ENCODE peak calls at places on chromosomes 1 and 21, in four cellular contexts. One of them, this sample, is unnamed.

GRCh38 chr1:27306071-27306470 is 15.9 kb upstream of the TMEM222 start:
- DNase-seq in esophagus squamous epithelium: no peak
- DNase-seq in CD4-positive, alpha-beta T cell: no peak
- DNase-seq in upper lobe of left lung: no peak
- DNase-seq in this sample: peak; percentile 47

GRCh38 chr1:53731779-53732305 is 7.1 kb downstream of the GLIS1 start:
- DNase-seq in esophagus squamous epithelium: no peak
- DNase-seq in CD4-positive, alpha-beta T cell: no peak
- DNase-seq in upper lobe of left lung: no peak
- DNase-seq in this sample: no peak

GRCh38 chr1:38310079-38310478 is 263.5 kb upstream of the POU3F1 start:
- DNase-seq in esophagus squamous epithelium: no peak
- DNase-seq in CD4-positive, alpha-beta T cell: no peak
- DNase-seq in upper lobe of left lung: no peak
- DNase-seq in this sample: no peak

GRCh38 chr1:100896481-100896982 is 642 bp downstream of the SLC30A7 start:
- DNase-seq in esophagus squamous epithelium: peak; percentile 6
- DNase-seq in CD4-positive, alpha-beta T cell: peak; percentile 27
- DNase-seq in upper lobe of left lung: peak; percentile 40
- DNase-seq in this sample: peak; percentile 19

GRCh38 chr21:36966066-36966845 is at the start of gene HLCS:
- DNase-seq in esophagus squamous epithelium: no peak
- DNase-seq in CD4-positive, alpha-beta T cell: peak; percentile 69
- DNase-seq in upper lobe of left lung: peak; percentile 69
- DNase-seq in this sample: peak; percentile 48

GRCh38 chr1:231792634-231793033 is 166.0 kb downstream of the DISC1 start:
- DNase-seq in esophagus squamous epithelium: no peak
- DNase-seq in CD4-positive, alpha-beta T cell: no peak
- DNase-seq in upper lobe of left lung: no peak
- DNase-seq in this sample: no peak

GRCh38 chr1:201702936-201703335 is 126.0 kb upstream of the IPO9 start:
- DNase-seq in esophagus squamous epithelium: no peak
- DNase-seq in CD4-positive, alpha-beta T cell: no peak
- DNase-seq in upper lobe of left lung: no peak
- DNase-seq in this sample: no peak

GRCh38 chr1:193187114-193187513 is 701 bp upstream of the B3GALT2 start:
- DNase-seq in esophagus squamous epithelium: no peak
- DNase-seq in CD4-positive, alpha-beta T cell: no peak
- DNase-seq in upper lobe of left lung: no peak
- DNase-seq in this sample: no peak

GRCh38 chr1:164880644-164881043 is 321.7 kb downstream of the PBX1 start:
- DNase-seq in esophagus squamous epithelium: no peak
- DNase-seq in CD4-positive, alpha-beta T cell: no peak
- DNase-seq in upper lobe of left lung: no peak
- DNase-seq in this sample: no peak

GRCh38 chr1:201329801-201330200 is 46.5 kb downstream of the PKP1 start:
- DNase-seq in esophagus squamous epithelium: no peak
- DNase-seq in CD4-positive, alpha-beta T cell: no peak
- DNase-seq in upper lobe of left lung: peak; percentile 77
- DNase-seq in this sample: no peak

GRCh38 chr1:91608876-91609275 is 108.2 kb downstream of the CDC7 start:
- DNase-seq in esophagus squamous epithelium: no peak
- DNase-seq in CD4-positive, alpha-beta T cell: no peak
- DNase-seq in upper lobe of left lung: no peak
- DNase-seq in this sample: no peak

GRCh38 chr1:37795340-37796110 is 1.9 kb downstream of the MANEAL start:
- DNase-seq in esophagus squamous epithelium: no peak
- DNase-seq in CD4-positive, alpha-beta T cell: peak; percentile 26
- DNase-seq in upper lobe of left lung: peak; percentile 44
- DNase-seq in this sample: no peak

GRCh38 chr1:205568469-205569361 is 63.1 kb downstream of the ELK4 start:
- DNase-seq in esophagus squamous epithelium: no peak
- DNase-seq in CD4-positive, alpha-beta T cell: no peak
- DNase-seq in upper lobe of left lung: no peak
- DNase-seq in this sample: no peak

GRCh38 chr21:29163381-29164115 is 33.1 kb downstream of the MAP3K7CL start:
- DNase-seq in esophagus squamous epithelium: no peak
- DNase-seq in CD4-positive, alpha-beta T cell: no peak
- DNase-seq in upper lobe of left lung: peak; percentile 34
- DNase-seq in this sample: no peak

GRCh38 chr1:237059244-237059643 is 17.3 kb downstream of the RYR2 start:
- DNase-seq in esophagus squamous epithelium: no peak
- DNase-seq in CD4-positive, alpha-beta T cell: no peak
- DNase-seq in upper lobe of left lung: no peak
- DNase-seq in this sample: no peak

GRCh38 chr1:45327644-45328515 is 1.2 kb downstream of the HPDL start:
- DNase-seq in esophagus squamous epithelium: no peak
- DNase-seq in CD4-positive, alpha-beta T cell: no peak
- DNase-seq in upper lobe of left lung: no peak
- DNase-seq in this sample: no peak

GRCh38 chr21:32328595-32328994 is 29.9 kb downstream of the MRAP start:
- DNase-seq in esophagus squamous epithelium: no peak
- DNase-seq in CD4-positive, alpha-beta T cell: no peak
- DNase-seq in upper lobe of left lung: no peak
- DNase-seq in this sample: no peak
- H3K27ac ChIP-seq in esophagus squamous epithelium: peak overlapping the region; percentile 71
- H3K27ac ChIP-seq in CD4-positive, alpha-beta T cell: no peak overlapping the region
- H3K27ac ChIP-seq in upper lobe of left lung: peak overlapping the region; percentile 63
- H3K27ac ChIP-seq in this sample: peak overlapping the region; percentile 58

DNA sequence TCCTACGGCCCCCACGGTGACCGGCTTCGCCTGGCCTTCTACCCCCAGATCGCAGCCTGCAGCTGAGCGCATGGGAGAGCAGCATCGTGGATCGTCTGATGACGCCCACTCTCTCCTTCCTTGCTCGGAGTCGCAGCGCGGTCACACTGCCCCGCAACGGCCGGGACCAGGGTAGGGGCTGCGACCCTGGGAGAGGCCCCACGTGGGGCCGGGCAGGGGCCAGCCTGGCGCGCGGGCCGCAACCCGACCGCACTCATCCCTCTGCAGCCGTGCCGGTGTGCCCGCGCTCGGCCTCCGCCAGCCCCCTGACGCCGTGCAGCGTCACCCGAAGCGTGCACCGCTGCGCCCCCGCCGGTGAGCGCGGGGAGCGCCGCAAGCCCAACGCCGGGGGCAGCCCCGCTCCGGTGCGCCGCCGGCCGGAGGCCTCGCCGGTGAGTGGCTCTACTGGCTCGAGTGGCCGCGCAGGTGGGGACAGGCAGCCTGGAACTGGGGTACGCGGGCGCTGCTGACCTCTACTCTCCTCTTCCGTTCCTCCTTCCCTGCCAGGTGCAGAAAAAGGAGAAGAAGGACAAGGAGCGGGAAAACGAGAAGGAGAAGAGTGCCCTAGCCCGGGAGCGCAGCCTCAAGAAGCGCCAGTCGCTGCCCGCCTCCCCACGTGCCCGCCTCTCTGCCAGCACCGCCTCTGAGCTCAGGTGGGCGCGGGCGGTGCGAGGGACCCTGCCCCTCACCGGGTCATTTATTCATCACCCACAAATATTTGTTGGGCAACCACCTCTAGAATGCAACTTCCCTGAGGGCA is 20.4 kb downstream of the MAP7D1 start:
- DNase-seq in esophagus squamous epithelium: no peak
- DNase-seq in CD4-positive, alpha-beta T cell: no peak
- DNase-seq in upper lobe of left lung: no peak
- DNase-seq in this sample: no peak
- TF ChIP-seq CTCF in esophagus squamous epithelium: no peak
- TF ChIP-seq CTCF in CD4-positive, alpha-beta T cell: no peak
- TF ChIP-seq CTCF in upper lobe of left lung: no peak
- TF ChIP-seq CTCF in this sample: no peak

GRCh38 chr1:21082078-21082477 is 94.6 kb downstream of the EIF4G3 start:
- DNase-seq in esophagus squamous epithelium: no peak
- DNase-seq in CD4-positive, alpha-beta T cell: no peak
- DNase-seq in upper lobe of left lung: no peak
- DNase-seq in this sample: no peak
- H3K27ac ChIP-seq in esophagus squamous epithelium: no peak overlapping the region
- H3K27ac ChIP-seq in CD4-positive, alpha-beta T cell: no peak overlapping the region
- H3K27ac ChIP-seq in upper lobe of left lung: no peak overlapping the region
- H3K27ac ChIP-seq in this sample: no peak overlapping the region

GRCh38 chr1:225004396-225004795 is 74.9 kb downstream of the DNAH14 start:
- DNase-seq in esophagus squamous epithelium: no peak
- DNase-seq in CD4-positive, alpha-beta T cell: no peak
- DNase-seq in upper lobe of left lung: no peak
- DNase-seq in this sample: no peak
- TF ChIP-seq CTCF in esophagus squamous epithelium: no peak
- TF ChIP-seq CTCF in CD4-positive, alpha-beta T cell: no peak
- TF ChIP-seq CTCF in upper lobe of left lung: no peak
- TF ChIP-seq CTCF in this sample: no peak

GRCh38 chr1:33005117-33005811 is 31.4 kb downstream of the AK2 start:
- DNase-seq in esophagus squamous epithelium: no peak
- DNase-seq in CD4-positive, alpha-beta T cell: no peak
- DNase-seq in upper lobe of left lung: no peak
- DNase-seq in this sample: no peak

GRCh38 chr1:33004628-33005027 is 32.1 kb downstream of the AK2 start:
- DNase-seq in esophagus squamous epithelium: no peak
- DNase-seq in CD4-positive, alpha-beta T cell: no peak
- DNase-seq in upper lobe of left lung: no peak
- DNase-seq in this sample: no peak

GRCh38 chr1:33007190-33008050 is 29.3 kb downstream of the AK2 start:
- DNase-seq in esophagus squamous epithelium: no peak
- DNase-seq in CD4-positive, alpha-beta T cell: no peak
- DNase-seq in upper lobe of left lung: peak; percentile 85
- DNase-seq in this sample: no peak

GRCh38 chr1:33003657-33004056 is 33.0 kb downstream of the AK2 start:
- DNase-seq in esophagus squamous epithelium: no peak
- DNase-seq in CD4-positive, alpha-beta T cell: no peak
- DNase-seq in upper lobe of left lung: no peak
- DNase-seq in this sample: no peak

GRCh38 chr1:33005812-33006465 is 30.7 kb downstream of the AK2 start:
- DNase-seq in esophagus squamous epithelium: no peak
- DNase-seq in CD4-positive, alpha-beta T cell: no peak
- DNase-seq in upper lobe of left lung: no peak
- DNase-seq in this sample: no peak
- H3K27ac ChIP-seq in esophagus squamous epithelium: peak overlapping the region; percentile 68
- H3K27ac ChIP-seq in CD4-positive, alpha-beta T cell: no peak overlapping the region
- H3K27ac ChIP-seq in upper lobe of left lung: no peak overlapping the region
- H3K27ac ChIP-seq in this sample: peak overlapping the region; percentile 50

GRCh38 chr1:26161408-26162219 is 2.7 kb downstream of the FAM110D start:
- DNase-seq in esophagus squamous epithelium: no peak
- DNase-seq in CD4-positive, alpha-beta T cell: peak; percentile 19
- DNase-seq in upper lobe of left lung: peak; percentile 51
- DNase-seq in this sample: no peak
- TF ChIP-seq CTCF in esophagus squamous epithelium: peak; percentile 8
- TF ChIP-seq CTCF in CD4-positive, alpha-beta T cell: no peak
- TF ChIP-seq CTCF in upper lobe of left lung: peak; percentile 31
- TF ChIP-seq CTCF in this sample: no peak

GRCh38 chr21:44934276-44934675 is 5.6 kb upstream of the SLX9 start:
- DNase-seq in esophagus squamous epithelium: no peak
- DNase-seq in CD4-positive, alpha-beta T cell: no peak
- DNase-seq in upper lobe of left lung: no peak
- DNase-seq in this sample: no peak

GRCh38 chr21:44932366-44933181 is 7.3 kb upstream of the SLX9 start:
- DNase-seq in esophagus squamous epithelium: no peak
- DNase-seq in CD4-positive, alpha-beta T cell: peak; percentile 75
- DNase-seq in upper lobe of left lung: peak; percentile 58
- DNase-seq in this sample: no peak

GRCh38 chr21:44933938-44934260 is 5.9 kb upstream of the SLX9 start:
- DNase-seq in esophagus squamous epithelium: no peak
- DNase-seq in CD4-positive, alpha-beta T cell: no peak
- DNase-seq in upper lobe of left lung: no peak
- DNase-seq in this sample: no peak

GRCh38 chr21:44934797-44935532 is 4.9 kb upstream of the SLX9 start:
- DNase-seq in esophagus squamous epithelium: no peak
- DNase-seq in CD4-positive, alpha-beta T cell: no peak
- DNase-seq in upper lobe of left lung: no peak
- DNase-seq in this sample: no peak

GRCh38 chr21:44933199-44933937 is 6.5 kb upstream of the SLX9 start:
- DNase-seq in esophagus squamous epithelium: no peak
- DNase-seq in CD4-positive, alpha-beta T cell: no peak
- DNase-seq in upper lobe of left lung: no peak
- DNase-seq in this sample: no peak
- H3K27ac ChIP-seq in esophagus squamous epithelium: no peak overlapping the region
- H3K27ac ChIP-seq in CD4-positive, alpha-beta T cell: no peak overlapping the region
- H3K27ac ChIP-seq in upper lobe of left lung: no peak overlapping the region
- H3K27ac ChIP-seq in this sample: peak overlapping the region; percentile 28

GRCh38 chr1:223125249-223125648 is 17.8 kb downstream of the TLR5 start:
- DNase-seq in esophagus squamous epithelium: no peak
- DNase-seq in CD4-positive, alpha-beta T cell: no peak
- DNase-seq in upper lobe of left lung: no peak
- DNase-seq in this sample: no peak

GRCh38 chr1:223129229-223129851 is 13.7 kb downstream of the TLR5 start:
- DNase-seq in esophagus squamous epithelium: no peak
- DNase-seq in CD4-positive, alpha-beta T cell: peak; percentile 59
- DNase-seq in upper lobe of left lung: peak; percentile 71
- DNase-seq in this sample: no peak

DNA sequence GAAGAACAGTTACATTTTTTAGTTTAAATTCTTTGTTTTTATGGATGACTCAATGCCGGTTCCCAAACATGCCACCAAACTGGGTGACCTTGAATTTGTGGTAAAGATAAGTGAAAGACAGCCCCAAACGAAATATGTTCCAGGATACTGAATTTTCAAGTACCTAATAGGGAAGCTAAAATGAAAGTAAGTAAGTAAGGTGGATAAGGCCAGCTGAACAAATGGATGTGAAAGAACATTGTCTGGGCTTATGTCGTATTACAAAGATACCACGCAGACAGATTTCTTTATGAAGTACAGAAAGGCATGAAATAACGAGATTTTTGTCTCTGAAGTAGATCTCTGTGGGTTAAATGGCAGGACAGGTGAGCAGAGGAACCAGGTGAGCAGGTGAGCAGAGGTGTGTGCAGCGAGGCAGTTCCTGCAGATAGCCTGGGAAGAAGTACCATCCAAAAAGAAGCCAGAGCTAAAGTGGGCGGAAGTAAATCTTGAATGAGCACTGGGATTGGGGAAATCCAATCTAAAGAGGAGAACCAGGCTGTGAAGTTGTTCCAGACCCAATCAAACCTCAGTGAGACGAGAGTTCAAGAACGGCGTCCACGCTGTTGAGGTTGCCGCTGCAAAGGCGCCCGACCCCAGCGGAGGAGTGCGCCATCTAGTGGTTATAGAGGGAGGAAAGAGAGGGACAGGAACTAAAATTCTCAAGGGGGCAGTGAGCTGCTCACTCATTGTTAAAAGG is 19.6 kb downstream of the TLR5 start:
- DNase-seq in esophagus squamous epithelium: no peak
- DNase-seq in CD4-positive, alpha-beta T cell: peak; percentile 55
- DNase-seq in upper lobe of left lung: peak; percentile 69
- DNase-seq in this sample: peak; percentile 47
- TF ChIP-seq CTCF in esophagus squamous epithelium: peak; percentile 82
- TF ChIP-seq CTCF in CD4-positive, alpha-beta T cell: peak; percentile 90
- TF ChIP-seq CTCF in upper lobe of left lung: peak; percentile 79
- TF ChIP-seq CTCF in this sample: peak; percentile 73

This sample was measured in breast epithelium.